ENCODE peak calls at places on chromosomes 3 and 15, in seven cellular contexts. F, O, Z, T, U, V and P are unnamed samples.

GRCh38 chr3:36991923-36992805 is 767 bp downstream of the EPM2AIP1 start:
- DNase-seq in F (peak; percentile 77), O (no peak), Z (peak; percentile 52), T (peak; percentile 17), U (peak; percentile 51), V (no peak), P (peak; percentile 55)

GRCh38 chr3:71949403-71949802 is 164.5 kb upstream of the PROK2 start:
- DNase-seq in F (no peak), O (no peak), Z (no peak), T (no peak), U (no peak), V (peak; percentile 44), P (no peak)

GRCh38 chr3:15659254-15659975 is 57.9 kb downstream of the BTD start:
- DNase-seq in F (peak; percentile 21), O (no peak), Z (no peak), T (no peak), U (no peak), V (no peak), P (no peak)

GRCh38 chr3:195542261-195542660 is 864 bp downstream of the PPP1R2 start:
- DNase-seq in F (no peak), O (peak; percentile 55), Z (no peak), T (no peak), U (no peak), V (no peak), P (peak; percentile 15)

GRCh38 chr15:47027322-47027946 is 689.9 kb upstream of the SEMA6D start:
- DNase-seq in F (no peak), O (no peak), Z (no peak), T (no peak), U (no peak), V (no peak), P (no peak)

GRCh38 chr3:74027121-74027520 is 402.4 kb upstream of the PDZRN3 start:
- DNase-seq in F (no peak), O (no peak), Z (no peak), T (no peak), U (no peak), V (no peak), P (no peak)

GRCh38 chr15:69575387-69575786 is 122.8 kb downstream of the RPLP1 start:
- DNase-seq in F (no peak), O (no peak), Z (no peak), T (no peak), U (no peak), V (no peak), P (no peak)

GRCh38 chr3:3552741-3553140 is 246.5 kb upstream of the LRRN1 start:
- DNase-seq in F (peak; percentile 92), O (no peak), Z (no peak), T (no peak), U (peak; percentile 1), V (no peak), P (no peak)

GRCh38 chr15:65963358-65963757 is 94.1 kb downstream of the RAB11A start:
- DNase-seq in F (no peak), O (no peak), Z (no peak), T (no peak), U (no peak), V (no peak), P (no peak)

GRCh38 chr3:43190682-43191081 is 84.8 kb upstream of the POMGNT2 start:
- DNase-seq in F (peak; percentile 35), O (no peak), Z (peak; percentile 38), T (no peak), U (peak; percentile 64), V (no peak), P (peak; percentile 24)

GRCh38 chr3:76570436-76571057 is 469.4 kb upstream of the ROBO2 start:
- DNase-seq in F (peak; percentile 0), O (no peak), Z (peak; percentile 6), T (no peak), U (peak; percentile 11), V (no peak), P (no peak)

GRCh38 chr3:129555176-129555575 is 12.2 kb downstream of the H1-8 start:
- DNase-seq in F (no peak), O (no peak), Z (no peak), T (no peak), U (no peak), V (no peak), P (no peak)

GRCh38 chr15:34360298-34360697 is 6.7 kb downstream of the LPCAT4 start:
- DNase-seq in F (no peak), O (no peak), Z (no peak), T (no peak), U (no peak), V (no peak), P (no peak)

GRCh38 chr3:56205406-56205805 is 262.9 kb downstream of the ERC2 start:
- DNase-seq in F (no peak), O (no peak), Z (no peak), T (no peak), U (no peak), V (no peak), P (no peak)

GRCh38 chr3:172046268-172046915 is 7.0 kb downstream of the FNDC3B start:
- DNase-seq in F (peak; percentile 41), O (no peak), Z (no peak), T (no peak), U (no peak), V (no peak), P (no peak)

GRCh38 chr3:14139771-14140170 is 14.9 kb downstream of the TMEM43 start:
- DNase-seq in F (no peak), O (no peak), Z (no peak), T (no peak), U (no peak), V (no peak), P (no peak)

GRCh38 chr3:118075873-118076272 is 958.8 kb downstream of the IGSF11 start:
- DNase-seq in F (peak; percentile 2), O (no peak), Z (no peak), T (no peak), U (no peak), V (no peak), P (no peak)

GRCh38 chr3:192685801-192686200 is 41.5 kb downstream of the FGF12 start:
- DNase-seq in F (no peak), O (no peak), Z (no peak), T (no peak), U (no peak), V (no peak), P (peak; percentile 37)

GRCh38 chr3:36124118-36124796 is 256.0 kb upstream of the STAC start:
- DNase-seq in F (peak; percentile 63), O (no peak), Z (peak; percentile 45), T (no peak), U (peak; percentile 84), V (peak; percentile 46), P (peak; percentile 74)

GRCh38 chr15:89090791-89091666 is 2.8 kb downstream of the ABHD2 start:
- DNase-seq in F (peak; percentile 83), O (peak; percentile 94), Z (peak; percentile 89), T (peak; percentile 87), U (peak; percentile 81), V (no peak), P (peak; percentile 74)

GRCh38 chr3:146217324-146217723 is 33.6 kb downstream of the PLSCR4 start:
- DNase-seq in F (no peak), O (no peak), Z (no peak), T (no peak), U (no peak), V (no peak), P (peak; percentile 3)

GRCh38 chr15:58761010-58761388 is 10.1 kb upstream of the MINDY2 start:
- DNase-seq in F (no peak), O (no peak), Z (no peak), T (no peak), U (no peak), V (no peak), P (no peak)
- TF ChIP-seq CTCF in F (no peak), O (no peak), Z (no peak), T (no peak), U (no peak), V (no peak), P (no peak)

GRCh38 chr15:56739964-56740640 is 6.8 kb upstream of the ZNF280D start:
- DNase-seq in F (no peak), O (no peak), Z (no peak), T (peak; percentile 62), U (no peak), V (no peak), P (peak; percentile 9)
- TF ChIP-seq CTCF in F (no peak), O (no peak), Z (peak; percentile 37), T (peak; percentile 55), U (peak; percentile 12), V (no peak), P (peak; percentile 5)

DNA sequence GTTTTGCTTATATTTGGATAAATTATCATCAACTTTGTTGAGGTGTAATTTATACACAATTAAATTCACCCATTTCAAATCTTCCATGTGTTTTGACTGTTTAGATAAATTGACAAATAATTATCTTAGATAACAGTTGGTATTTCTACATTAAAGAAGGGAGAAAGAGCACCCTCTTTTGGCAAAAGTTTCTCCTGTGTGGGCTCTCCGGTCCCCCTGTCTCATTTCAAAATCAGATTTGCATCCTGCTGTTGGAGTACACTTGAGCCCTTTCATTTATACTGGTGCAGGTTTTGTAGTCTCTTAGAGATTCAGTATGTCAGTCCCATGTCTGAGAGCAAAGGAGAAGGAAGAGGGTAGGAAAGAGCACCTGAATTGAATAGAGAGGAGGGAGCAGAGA is 49.4 kb downstream of the NKIRAS1 start:
- DNase-seq in F (no peak), O (no peak), Z (no peak), T (no peak), U (no peak), V (no peak), P (no peak)
- TF ChIP-seq CTCF in F (no peak), O (peak; percentile 7), Z (no peak), T (no peak), U (no peak), V (no peak), P (no peak)

GRCh38 chr3:107954845-107955244 is 136.0 kb downstream of the CD47 start:
- DNase-seq in F (no peak), O (no peak), Z (no peak), T (no peak), U (no peak), V (no peak), P (no peak)
- TF ChIP-seq CTCF in F (no peak), O (no peak), Z (no peak), T (no peak), U (no peak), V (no peak), P (no peak)

GRCh38 chr3:49759226-49759625 is 27.1 kb downstream of the IP6K1 start:
- DNase-seq in F (no peak), O (no peak), Z (peak; percentile 43), T (no peak), U (peak; percentile 56), V (no peak), P (no peak)
- TF ChIP-seq CTCF in F (no peak), O (no peak), Z (no peak), T (no peak), U (no peak), V (no peak), P (no peak)

GRCh38 chr3:156751461-156752025 is 74.6 kb upstream of the LEKR1 start:
- DNase-seq in F (peak; percentile 90), O (no peak), Z (peak; percentile 86), T (no peak), U (peak; percentile 80), V (peak; percentile 50), P (no peak)
- TF ChIP-seq CTCF in F (peak; percentile 9), O (no peak), Z (no peak), T (no peak), U (peak; percentile 17), V (no peak), P (no peak)

GRCh38 chr3:97975466-97975865 is 3.2 kb upstream of the RIOX2 start:
- DNase-seq in F (no peak), O (no peak), Z (no peak), T (no peak), U (no peak), V (no peak), P (no peak)
- TF ChIP-seq CTCF in F (no peak), O (no peak), Z (peak; percentile 10), T (no peak), U (peak; percentile 23), V (no peak), P (no peak)